ENCODE peak calls at places on chromosomes 11 and 22, in nine cellular contexts. S is HCT116, K is K562, M is heart left ventricle, U is ascending aorta, A is IMR-90, X is heart right ventricle, N is gastrocnemius medialis, R is upper lobe of right lung. E is an unnamed sample.

GRCh38 chr11:59615132-59615636 is 390 bp downstream of the OSBP start:
- DNase-seq in S (peak; percentile 24), K (no peak), M (peak; percentile 50), U (peak; percentile 75), A (no peak), X (peak; percentile 43), N (peak; percentile 68), R (peak; percentile 82), E (no peak)

GRCh38 chr11:72985645-72986044 is 156.5 kb downstream of the FCHSD2 start:
- DNase-seq in S (no peak), K (no peak), M (no peak), U (no peak), A (peak; percentile 11), X (no peak), N (peak; percentile 16), R (no peak), E (no peak)

GRCh38 chr22:44963832-44964721 is 45.7 kb downstream of the PHF21B start:
- DNase-seq in S (no peak), K (no peak), M (no peak), U (no peak), A (no peak), X (no peak), N (no peak), R (no peak), E (no peak)

GRCh38 chr11:79198898-79199250 is 242.0 kb downstream of the TENM4 start:
- DNase-seq in S (no peak), K (no peak), M (no peak), U (no peak), A (peak; percentile 63), X (no peak), N (no peak), R (no peak), E (no peak)

GRCh38 chr11:7081441-7081840 is 7.4 kb upstream of the RBMXL2 start:
- DNase-seq in S (no peak), K (no peak), M (no peak), U (no peak), A (no peak), X (no peak), N (no peak), R (no peak), E (no peak)

GRCh38 chr11:110606415-110606814 is 105.8 kb downstream of the ARHGAP20 start:
- DNase-seq in S (no peak), K (no peak), M (no peak), U (no peak), A (no peak), X (no peak), N (no peak), R (no peak), E (no peak)

GRCh38 chr22:23038334-23038642 is 32.0 kb upstream of the GNAZ start:
- DNase-seq in S (no peak), K (peak; percentile 53), M (no peak), U (no peak), A (no peak), X (no peak), N (no peak), R (no peak), E (no peak)

GRCh38 chr11:61158691-61159381 is 2.4 kb downstream of the VPS37C start:
- DNase-seq in S (no peak), K (no peak), M (no peak), U (peak; percentile 30), A (peak; percentile 89), X (no peak), N (no peak), R (no peak), E (no peak)

GRCh38 chr11:130391692-130392091 is 36.7 kb downstream of the ADAMTS8 start:
- DNase-seq in S (no peak), K (no peak), M (no peak), U (no peak), A (no peak), X (no peak), N (no peak), R (no peak), E (no peak)

GRCh38 chr11:111344032-111344431 is 35.0 kb downstream of the POU2AF1 start:
- DNase-seq in S (no peak), K (no peak), M (peak; percentile 76), U (peak; percentile 69), A (peak; percentile 79), X (peak; percentile 38), N (peak; percentile 71), R (no peak), E (no peak)

GRCh38 chr11:78069465-78069864 is 5.8 kb downstream of the THRSP start:
- DNase-seq in S (no peak), K (no peak), M (no peak), U (no peak), A (no peak), X (no peak), N (no peak), R (no peak), E (no peak)

GRCh38 chr11:95853862-95854261 is 63.6 kb downstream of the CEP57 start:
- DNase-seq in S (no peak), K (no peak), M (no peak), U (no peak), A (no peak), X (no peak), N (no peak), R (no peak), E (no peak)

GRCh38 chr11:125179346-125179745 is 14.8 kb downstream of the PKNOX2 start:
- DNase-seq in S (no peak), K (no peak), M (no peak), U (no peak), A (no peak), X (no peak), N (no peak), R (no peak), E (no peak)
- H3K4me1 ChIP-seq in S (no peaks in the 10 kb centered on the region), K (no peaks in the 10 kb centered on the region), M (peaks cover 16% of the 10 kb centered on the region), U (peaks cover 4% of the 10 kb centered on the region), A (peaks cover 5% of the 10 kb centered on the region), X (peaks cover 38% of the 10 kb centered on the region), N (peaks cover 15% of the 10 kb centered on the region), R (no peaks in the 10 kb centered on the region), E (no peaks in the 10 kb centered on the region)

GRCh38 chr11:97461044-97461880 is 1071.4 kb downstream of the JRKL start:
- DNase-seq in S (no peak), K (no peak), M (no peak), U (no peak), A (no peak), X (peak; percentile 2), N (no peak), R (peak; percentile 40), E (no peak)
- H3K4me3 ChIP-seq in S (no peak overlapping the region), K (no peak overlapping the region), M (no peak overlapping the region), U (no peak overlapping the region), A (no peak overlapping the region), X (no peak overlapping the region), N (no peak overlapping the region), R (no peak overlapping the region), E (no peak overlapping the region)

GRCh38 chr22:21856197-21856596 is 11.2 kb downstream of the MAPK1 start:
- DNase-seq in S (no peak), K (peak; percentile 53), M (no peak), U (no peak), A (no peak), X (no peak), N (no peak), R (no peak), E (no peak)
- H3K4me1 ChIP-seq in S (no peaks in the 10 kb centered on the region), K (peaks cover 20% of the 10 kb centered on the region), M (peaks cover 78% of the 10 kb centered on the region), U (no peaks in the 10 kb centered on the region), A (peaks cover 11% of the 10 kb centered on the region), X (peaks cover 85% of the 10 kb centered on the region), N (peaks cover 75% of the 10 kb centered on the region), R (peaks cover 59% of the 10 kb centered on the region), E (peaks cover 63% of the 10 kb centered on the region)

GRCh38 chr22:49824936-49825335 is 2.7 kb downstream of the BRD1 start:
- DNase-seq in S (no peak), K (no peak), M (no peak), U (no peak), A (no peak), X (no peak), N (no peak), R (no peak), E (no peak)
- H3K4me3 ChIP-seq in S (no peak overlapping the region), K (no peak overlapping the region), M (peak overlapping the region; percentile 99), U (peak overlapping the region; percentile 91), A (no peak overlapping the region), X (peak overlapping the region; percentile 77), N (no peak overlapping the region), R (no peak overlapping the region), E (peak overlapping the region; percentile 77)

DNA sequence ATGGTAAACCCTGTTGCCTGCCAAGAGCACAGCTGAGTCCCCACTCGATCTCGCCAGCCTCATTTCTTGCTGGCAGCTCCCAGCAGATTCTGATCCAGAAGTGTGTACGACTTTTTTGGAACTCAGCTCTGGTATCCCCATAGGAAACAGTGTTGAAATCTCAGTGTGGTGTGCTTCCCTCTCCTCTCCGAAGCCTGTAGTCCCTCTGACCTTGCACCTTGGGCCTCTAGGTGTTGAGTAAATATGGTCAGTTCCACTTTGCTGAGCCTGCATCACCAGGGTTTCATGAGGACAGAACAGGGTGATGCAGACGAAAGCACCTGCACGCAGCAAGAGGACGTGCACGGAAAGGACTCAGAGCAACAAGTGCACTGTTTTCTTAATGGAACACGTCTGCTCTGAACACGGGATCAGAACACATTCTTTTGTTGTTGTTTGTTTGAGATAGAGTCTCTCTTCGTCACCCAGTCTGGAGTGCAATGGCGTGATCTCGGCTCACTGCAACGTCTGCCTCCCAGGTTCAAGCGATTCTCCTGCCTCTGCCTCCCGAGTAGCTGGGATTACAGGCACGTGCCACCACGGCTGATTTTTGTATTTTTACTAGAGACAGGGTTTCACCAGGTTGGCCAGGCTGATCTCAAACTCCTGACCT is 3.8 kb upstream of the CPT1A start:
- DNase-seq in S (no peak), K (no peak), M (no peak), U (no peak), A (no peak), X (no peak), N (no peak), R (no peak), E (no peak)
- H3K4me1 ChIP-seq in S (peaks cover 24% of the 10 kb centered on the region), K (peaks cover 30% of the 10 kb centered on the region), M (peaks cover 36% of the 10 kb centered on the region), U (peaks cover 7% of the 10 kb centered on the region), A (peaks cover 3% of the 10 kb centered on the region), X (peaks cover 34% of the 10 kb centered on the region), N (peaks cover 18% of the 10 kb centered on the region), R (peaks cover 22% of the 10 kb centered on the region), E (peaks cover 11% of the 10 kb centered on the region)

DNA sequence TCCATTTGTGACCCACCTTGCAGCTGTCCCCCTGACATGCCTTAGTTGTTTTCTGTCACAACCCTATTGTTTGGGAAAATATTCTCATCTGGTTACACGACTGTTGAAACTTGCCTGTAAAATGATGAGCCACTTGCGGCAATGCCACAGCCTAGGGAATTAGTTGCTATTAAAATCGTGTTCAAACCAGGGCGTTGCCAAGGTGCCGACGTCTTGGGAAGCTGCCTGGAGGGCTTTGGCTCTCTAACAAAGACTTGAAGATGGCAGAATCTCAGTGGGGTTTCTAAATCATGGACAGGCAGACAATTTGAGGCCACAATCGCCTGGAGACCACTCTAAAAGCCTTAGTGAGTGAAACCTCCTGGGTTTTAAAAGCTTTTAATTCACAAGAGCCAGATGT is 117.3 kb upstream of the BMAL1 start:
- DNase-seq in S (no peak), K (no peak), M (no peak), U (no peak), A (no peak), X (no peak), N (no peak), R (no peak), E (no peak)
- H3K4me3 ChIP-seq in S (no peak overlapping the region), K (no peak overlapping the region), M (no peak overlapping the region), U (no peak overlapping the region), A (no peak overlapping the region), X (no peak overlapping the region), N (no peak overlapping the region), R (no peak overlapping the region), E (no peak overlapping the region)

E was measured in vagina.